ENCODE peak calls at places on chromosome 15, in ten cellular contexts. Z is tibial artery; V is mesendoderm; X is heart right ventricle; M is CD4-positive, CD25-positive, alpha-beta regulatory T cell; P is IMR-90; E is cardiac muscle cell; G is GM23248; U is uterus; Y is small intestine. F is an unnamed sample.

GRCh38 chr15:98923159-98923558 is 84.4 kb downstream of the PGPEP1L start:
- DNase-seq in Z (peak; percentile 62), V (no peak), X (no peak), M (no peak), P (no peak), E (no peak), G (no peak), U (no peak), Y (no peak), F (no peak)

GRCh38 chr15:59157840-59158700 is 48.6 kb upstream of the LDHAL6B start:
- DNase-seq in Z (no peak), V (no peak), X (no peak), M (no peak), P (no peak), E (no peak), G (no peak), U (no peak), Y (no peak), F (no peak)

GRCh38 chr15:29822685-29823459 is 604 bp upstream of the TJP1 start:
- DNase-seq in Z (peak; percentile 93), V (peak; percentile 82), X (peak; percentile 70), M (no peak), P (peak; percentile 83), E (peak; percentile 71), G (peak; percentile 98), U (peak; percentile 69), Y (peak; percentile 66), F (peak; percentile 82)

GRCh38 chr15:44159492-44159891 is 35.6 kb downstream of the FRMD5 start:
- DNase-seq in Z (no peak), V (no peak), X (no peak), M (no peak), P (no peak), E (no peak), G (no peak), U (no peak), Y (peak; percentile 18), F (no peak)

GRCh38 chr15:64333986-64334385 is 22.0 kb downstream of the CSNK1G1 start:
- DNase-seq in Z (no peak), V (no peak), X (no peak), M (no peak), P (peak; percentile 21), E (no peak), G (peak; percentile 55), U (no peak), Y (no peak), F (no peak)

GRCh38 chr15:99347609-99348008 is 96.3 kb downstream of the LRRC28 start:
- DNase-seq in Z (no peak), V (no peak), X (no peak), M (no peak), P (peak; percentile 46), E (peak; percentile 4), G (peak; percentile 12), U (no peak), Y (no peak), F (no peak)

GRCh38 chr15:57697588-57697987 is 8.9 kb upstream of the POLR2M start:
- DNase-seq in Z (peak; percentile 81), V (no peak), X (no peak), M (no peak), P (peak; percentile 19), E (peak; percentile 62), G (peak; percentile 50), U (no peak), Y (no peak), F (no peak)

GRCh38 chr15:95202569-95203349 is 971.4 kb downstream of the MCTP2 start:
- DNase-seq in Z (no peak), V (no peak), X (no peak), M (no peak), P (peak; percentile 1), E (peak; percentile 2), G (peak; percentile 29), U (no peak), Y (no peak), F (no peak)

DNA sequence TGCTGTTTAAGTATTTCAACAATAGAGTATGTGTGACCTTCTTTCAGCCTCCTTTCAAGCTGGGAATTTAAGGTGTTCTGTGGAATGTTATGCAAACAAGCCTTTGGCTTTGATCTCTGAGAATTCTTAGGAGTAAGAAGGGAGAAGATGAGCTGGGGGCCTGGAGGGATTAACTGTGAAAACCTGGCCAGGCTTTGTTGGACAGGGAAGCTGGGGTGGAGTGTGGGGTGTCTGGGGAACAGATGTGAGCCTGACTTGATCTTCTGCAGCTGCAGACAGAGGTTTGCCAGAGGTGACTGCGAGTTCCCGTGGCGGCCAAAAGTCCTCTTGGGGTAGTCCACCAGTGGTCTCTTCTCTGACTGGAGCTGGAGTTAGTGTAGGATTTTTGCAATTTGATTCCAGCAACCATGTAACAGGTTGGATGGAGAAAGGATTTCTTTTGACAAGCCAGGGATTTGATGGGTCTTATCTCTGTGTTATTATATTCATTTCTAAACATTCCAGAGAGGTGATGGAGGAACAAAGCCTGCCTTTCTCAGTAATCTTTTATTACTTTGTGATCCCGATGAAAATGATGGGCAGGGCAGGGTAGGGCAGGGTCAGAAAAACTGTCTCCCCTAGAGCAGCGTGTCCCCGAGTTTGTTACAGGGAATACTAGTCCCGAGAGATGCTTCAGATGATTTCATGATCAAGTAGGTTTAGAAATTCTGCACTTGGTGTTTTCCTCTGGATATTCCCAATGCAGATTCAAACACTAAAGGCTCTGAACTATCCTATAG is 111.6 kb upstream of the RGMA start:
- DNase-seq in Z (no peak), V (peak; percentile 80), X (no peak), M (no peak), P (no peak), E (no peak), G (no peak), U (peak; percentile 74), Y (no peak), F (no peak)
- H3K27me3 ChIP-seq in Z (no peaks in the 10 kb centered on the region), V (no peaks in the 10 kb centered on the region), X (no peaks in the 10 kb centered on the region), M (peaks cover 4% of the 10 kb centered on the region), P (no peaks in the 10 kb centered on the region), E (no peaks in the 10 kb centered on the region), G (no peaks in the 10 kb centered on the region), U (no peaks in the 10 kb centered on the region), Y (no peaks in the 10 kb centered on the region), F (no peaks in the 10 kb centered on the region)

GRCh38 chr15:83653288-83653638 is 660 bp upstream of the ADAMTSL3 start:
- DNase-seq in Z (no peak), V (no peak), X (no peak), M (no peak), P (no peak), E (no peak), G (no peak), U (no peak), Y (no peak), F (no peak)
- H3K4me3 ChIP-seq in Z (peak overlapping the region; percentile 75), V (no peak overlapping the region), X (peak overlapping the region; percentile 65), M (no peak overlapping the region), P (no peak overlapping the region), E (peak overlapping the region; percentile 41), G (no peak overlapping the region), U (no peak overlapping the region), Y (no peak overlapping the region), F (peak overlapping the region; percentile 63)

GRCh38 chr15:38701134-38701533 is 136.5 kb upstream of the RASGRP1 start:
- DNase-seq in Z (no peak), V (no peak), X (no peak), M (no peak), P (peak; percentile 26), E (no peak), G (no peak), U (no peak), Y (no peak), F (no peak)

GRCh38 chr15:38698215-38698614 is 133.6 kb upstream of the RASGRP1 start:
- DNase-seq in Z (no peak), V (no peak), X (no peak), M (peak; percentile 22), P (no peak), E (no peak), G (no peak), U (no peak), Y (no peak), F (no peak)

GRCh38 chr15:38696790-38697495 is 132.3 kb upstream of the RASGRP1 start:
- DNase-seq in Z (no peak), V (peak; percentile 77), X (no peak), M (no peak), P (no peak), E (no peak), G (no peak), U (no peak), Y (no peak), F (no peak)

GRCh38 chr15:38702178-38702912 is 137.7 kb upstream of the RASGRP1 start:
- DNase-seq in Z (no peak), V (peak; percentile 37), X (no peak), M (no peak), P (no peak), E (no peak), G (no peak), U (no peak), Y (peak; percentile 99), F (no peak)

GRCh38 chr15:38699633-38700230 is 135.1 kb upstream of the RASGRP1 start:
- DNase-seq in Z (peak; percentile 68), V (peak; percentile 80), X (peak; percentile 11), M (peak; percentile 61), P (peak; percentile 65), E (peak; percentile 68), G (peak; percentile 73), U (peak; percentile 27), Y (peak; percentile 78), F (peak; percentile 43)
- H3K27me3 ChIP-seq in Z (no peaks in the 10 kb centered on the region), V (peaks cover 2% of the 10 kb centered on the region), X (no peaks in the 10 kb centered on the region), M (no peaks in the 10 kb centered on the region), P (no peaks in the 10 kb centered on the region), E (no peaks in the 10 kb centered on the region), G (no peaks in the 10 kb centered on the region), U (no peaks in the 10 kb centered on the region), Y (no peaks in the 10 kb centered on the region), F (no peaks in the 10 kb centered on the region)

GRCh38 chr15:40240619-40241304 is 1.9 kb downstream of the PAK6 start:
- DNase-seq in Z (no peak), V (no peak), X (no peak), M (no peak), P (no peak), E (no peak), G (no peak), U (no peak), Y (no peak), F (no peak)

GRCh38 chr15:40238927-40239591 is at the start of gene PAK6:
- DNase-seq in Z (no peak), V (peak; percentile 92), X (no peak), M (no peak), P (peak; percentile 53), E (peak; percentile 44), G (peak; percentile 90), U (peak; percentile 59), Y (peak; percentile 41), F (no peak)

GRCh38 chr15:40241305-40242215 is 2.7 kb downstream of the PAK6 start:
- DNase-seq in Z (no peak), V (no peak), X (no peak), M (no peak), P (no peak), E (no peak), G (no peak), U (no peak), Y (no peak), F (no peak)

GRCh38 chr15:40239671-40240618 is 1.1 kb downstream of the PAK6 start:
- DNase-seq in Z (no peak), V (no peak), X (no peak), M (no peak), P (no peak), E (no peak), G (no peak), U (no peak), Y (no peak), F (no peak)

DNA sequence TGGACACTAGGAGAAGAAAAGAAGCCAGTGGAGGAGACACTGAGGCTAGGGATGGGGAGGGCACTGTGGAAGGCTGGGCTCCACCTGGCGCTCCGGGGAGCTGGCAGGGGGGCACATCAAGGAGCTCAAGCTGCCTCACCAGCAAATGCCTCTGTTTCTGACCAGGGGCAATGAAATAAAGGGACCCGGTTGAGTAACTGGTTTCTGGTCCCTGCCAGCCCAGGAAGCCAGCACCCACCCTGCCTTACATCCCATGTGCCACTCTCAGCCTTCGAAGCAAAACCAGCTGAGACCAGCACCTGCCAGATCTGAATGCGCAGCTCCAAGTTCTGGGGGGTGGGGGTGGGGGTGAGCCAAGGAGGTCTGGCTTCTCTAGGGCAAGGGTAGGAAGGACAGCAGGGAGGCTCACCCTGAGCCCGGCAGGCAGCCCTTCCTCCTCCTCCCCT is 359 bp upstream of the PAK6 start:
- DNase-seq in Z (no peak), V (no peak), X (no peak), M (no peak), P (no peak), E (no peak), G (no peak), U (no peak), Y (no peak), F (no peak)
- H3K4me3 ChIP-seq in Z (peak overlapping the region; percentile 8), V (no peak overlapping the region), X (no peak overlapping the region), M (no peak overlapping the region), P (no peak overlapping the region), E (peak overlapping the region; percentile 15), G (peak overlapping the region; percentile 65), U (no peak overlapping the region), Y (no peak overlapping the region), F (no peak overlapping the region)